ENCODE peak calls at places on chromosomes 13 and 19, in six cellular contexts. G is AG08395; I is NCI-H510A treated with DMSO at 0.1 percent for 48 hours; T is AG09319; E is stimulated activated CD8-positive, alpha-beta memory T cell treated with anti-CD3 and anti-CD28 coated beads, Interleukin-15, amount 100 ng/mL, for 24 hours; Q is CD8-positive, alpha-beta memory T cell. O is an unnamed sample.

GRCh38 chr13:60229708-60230272 is 66.1 kb upstream of the DIAPH3 start:
- DNase-seq in E (no peak), G (no peak), T (no peak), Q (no peak), I (no peak), O (no peak)

GRCh38 chr13:91986771-91987515 is 588.5 kb downstream of the GPC5 start:
- DNase-seq in E (no peak), I (no peak), T (no peak), Q (no peak), G (no peak), O (no peak)

GRCh38 chr13:101204270-101205011 is 211.9 kb downstream of the NALCN start:
- DNase-seq in G (peak), T (peak), E (no peak), I (no peak), Q (no peak), O (peak)

GRCh38 chr19:47755065-47755761 is 9.9 kb downstream of the NOP53 start:
- DNase-seq in T (no peak), Q (no peak), I (no peak), E (no peak), G (no peak), O (no peak)

GRCh38 chr13:44197791-44198770 is 175.5 kb upstream of the SERP2 start:
- DNase-seq in I (no peak), G (no peak), E (no peak), Q (no peak), T (no peak), O (no peak)

GRCh38 chr13:87128006-87128405 is 543.2 kb upstream of the SLITRK5 start:
- DNase-seq in G (peak), Q (no peak), T (peak), I (peak), E (no peak), O (peak)

GRCh38 chr13:113122571-113123225 is at the start of gene F10:
- DNase-seq in Q (no peak), E (no peak), T (peak), I (peak), G (peak), O (peak)

GRCh38 chr13:31227063-31227462 is 27.3 kb downstream of the B3GLCT start:
- DNase-seq in Q (no peak), I (no peak), T (no peak), G (peak), E (no peak), O (no peak)

GRCh38 chr13:101556676-101557121 is 104.2 kb downstream of the ITGBL1 start:
- DNase-seq in E (no peak), I (no peak), G (peak), T (no peak), Q (no peak), O (peak)

GRCh38 chr19:45406957-45407375 is 522 bp downstream of the POLR1G start:
- DNase-seq in I (no peak), Q (no peak), E (no peak), T (no peak), G (no peak), O (no peak)

GRCh38 chr19:32543107-32543900 is 37.7 kb upstream of the PDCD5 start:
- DNase-seq in G (no peak), I (no peak), T (peak), E (no peak), Q (no peak), O (no peak)

GRCh38 chr13:29472317-29472961 is 123.0 kb downstream of the SLC7A1 start:
- DNase-seq in I (peak), E (no peak), G (peak), T (no peak), Q (peak), O (no peak)

GRCh38 chr19:19459707-19460251 is 54.3 kb downstream of the GATAD2A start:
- DNase-seq in I (no peak), T (no peak), G (peak), Q (peak), E (no peak), O (no peak)

GRCh38 chr13:28574617-28575142 is 79.8 kb upstream of the FLT1 start:
- DNase-seq in Q (no peak), I (no peak), G (peak), T (peak), E (no peak), O (peak)

GRCh38 chr13:45870232-45870631 is 18.7 kb upstream of the SIAH3 start:
- DNase-seq in G (no peak), Q (no peak), I (no peak), T (no peak), E (no peak), O (no peak)